ENCODE peak calls at places on chromosomes 5 and 9, in five cellular contexts. One of them, this sample, is unnamed.

GRCh38 chr5:72842816-72843215 is 26.4 kb downstream of the TNPO1 start:
- DNase-seq in breast epithelium: no peak
- DNase-seq in GM12878: no peak
- DNase-seq in suprapubic skin: no peak
- DNase-seq in spleen: no peak
- DNase-seq in this sample: no peak

GRCh38 chr5:156414381-156414780 is 87.4 kb downstream of the SGCD start:
- DNase-seq in GM12878: no peak
- DNase-seq in spleen: no peak
- DNase-seq in suprapubic skin: no peak
- DNase-seq in breast epithelium: no peak
- DNase-seq in this sample: no peak

GRCh38 chr9:133054966-133055365 is 6.8 kb upstream of the CEL start:
- DNase-seq in suprapubic skin: no peak
- DNase-seq in breast epithelium: peak
- DNase-seq in spleen: no peak
- DNase-seq in GM12878: no peak
- DNase-seq in this sample: no peak

GRCh38 chr5:54981928-54982327 is 3.5 kb downstream of the ESM1 start:
- DNase-seq in spleen: no peak
- DNase-seq in GM12878: no peak
- DNase-seq in breast epithelium: no peak
- DNase-seq in suprapubic skin: no peak
- DNase-seq in this sample: no peak

GRCh38 chr9:131747352-131747751 is 7.5 kb upstream of the RAPGEF1 start:
- DNase-seq in GM12878: no peak
- DNase-seq in suprapubic skin: no peak
- DNase-seq in breast epithelium: no peak
- DNase-seq in spleen: no peak
- DNase-seq in this sample: no peak

GRCh38 chr9:134436926-134437325 is 110.7 kb downstream of the RXRA start:
- DNase-seq in GM12878: no peak
- DNase-seq in suprapubic skin: no peak
- DNase-seq in spleen: no peak
- DNase-seq in breast epithelium: no peak
- DNase-seq in this sample: no peak

GRCh38 chr5:158807947-158808346 is 291.8 kb downstream of the EBF1 start:
- DNase-seq in breast epithelium: no peak
- DNase-seq in suprapubic skin: no peak
- DNase-seq in spleen: no peak
- DNase-seq in GM12878: no peak
- DNase-seq in this sample: no peak

GRCh38 chr9:72952394-72952720 is 496 bp downstream of the ALDH1A1 start:
- DNase-seq in suprapubic skin: no peak
- DNase-seq in spleen: no peak
- DNase-seq in breast epithelium: no peak
- DNase-seq in GM12878: no peak
- DNase-seq in this sample: no peak

GRCh38 chr5:154384480-154385235 is 61.1 kb upstream of the SAP30L start:
- DNase-seq in breast epithelium: no peak
- DNase-seq in suprapubic skin: no peak
- DNase-seq in spleen: peak
- DNase-seq in GM12878: peak
- DNase-seq in this sample: no peak

GRCh38 chr5:1341863-1342262 is 3.0 kb downstream of the CLPTM1L start:
- DNase-seq in breast epithelium: no peak
- DNase-seq in suprapubic skin: no peak
- DNase-seq in GM12878: no peak
- DNase-seq in spleen: peak
- DNase-seq in this sample: no peak

GRCh38 chr5:53481887-53482716 is 1.7 kb downstream of the FST start:
- DNase-seq in GM12878: no peak
- DNase-seq in breast epithelium: peak
- DNase-seq in suprapubic skin: peak
- DNase-seq in spleen: peak
- DNase-seq in this sample: peak

GRCh38 chr5:1167361-1167727 is 34.1 kb upstream of the SLC6A19 start:
- DNase-seq in breast epithelium: no peak
- DNase-seq in suprapubic skin: no peak
- DNase-seq in spleen: no peak
- DNase-seq in GM12878: no peak
- DNase-seq in this sample: no peak

GRCh38 chr5:134446938-134447337 is 35.3 kb upstream of the CDKN2AIPNL start:
- DNase-seq in GM12878: no peak
- DNase-seq in spleen: peak
- DNase-seq in breast epithelium: no peak
- DNase-seq in suprapubic skin: no peak
- DNase-seq in this sample: no peak

GRCh38 chr9:109856785-109857184 is 76.8 kb downstream of the PALM2AKAP2 start:
- DNase-seq in breast epithelium: no peak
- DNase-seq in suprapubic skin: no peak
- DNase-seq in GM12878: no peak
- DNase-seq in spleen: no peak
- DNase-seq in this sample: no peak

GRCh38 chr5:80399553-80400239 is 8.2 kb upstream of the ZFYVE16 start:
- DNase-seq in GM12878: peak
- DNase-seq in breast epithelium: no peak
- DNase-seq in suprapubic skin: no peak
- DNase-seq in spleen: no peak
- DNase-seq in this sample: no peak

DNA sequence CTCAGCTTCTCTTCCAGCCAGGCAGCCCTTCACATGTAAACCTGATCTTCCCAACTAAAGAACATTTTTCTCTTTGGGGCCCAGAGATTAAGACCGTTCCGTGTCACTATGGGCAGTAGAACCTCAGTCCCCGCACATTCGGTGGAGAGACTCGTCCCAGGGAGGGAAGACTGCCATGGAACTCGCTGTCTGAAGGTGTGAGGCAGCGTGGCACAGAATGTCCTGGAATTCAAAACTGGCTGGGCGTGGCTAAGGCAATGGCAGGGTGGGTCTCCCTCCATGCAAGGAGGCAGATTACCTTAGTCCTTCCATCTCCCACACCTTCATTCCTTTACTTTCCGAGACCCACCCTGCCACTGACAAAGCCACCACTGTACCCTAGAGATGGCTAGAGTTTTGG is 57.4 kb upstream of the ZNF354A start:
- DNase-seq in suprapubic skin: no peak
- DNase-seq in breast epithelium: no peak
- DNase-seq in spleen: no peak
- DNase-seq in GM12878: no peak
- DNase-seq in this sample: no peak
- TF ChIP-seq POLR2AphosphoS5 in suprapubic skin: no peak
- TF ChIP-seq POLR2AphosphoS5 in breast epithelium: no peak
- TF ChIP-seq POLR2AphosphoS5 in spleen: no peak
- TF ChIP-seq POLR2AphosphoS5 in GM12878: no peak
- TF ChIP-seq POLR2AphosphoS5 in this sample: no peak

GRCh38 chr5:149150457-149150856 is 9.2 kb downstream of the ABLIM3 start:
- DNase-seq in breast epithelium: no peak
- DNase-seq in suprapubic skin: no peak
- DNase-seq in GM12878: no peak
- DNase-seq in spleen: no peak
- DNase-seq in this sample: no peak

GRCh38 chr5:149153193-149153750 is 12.0 kb downstream of the ABLIM3 start:
- DNase-seq in breast epithelium: no peak
- DNase-seq in suprapubic skin: no peak
- DNase-seq in spleen: no peak
- DNase-seq in GM12878: no peak
- DNase-seq in this sample: no peak

GRCh38 chr5:149152317-149152746 is 11.0 kb downstream of the ABLIM3 start:
- DNase-seq in suprapubic skin: no peak
- DNase-seq in GM12878: no peak
- DNase-seq in spleen: no peak
- DNase-seq in breast epithelium: no peak
- DNase-seq in this sample: no peak

GRCh38 chr5:149149942-149150341 is 8.6 kb downstream of the ABLIM3 start:
- DNase-seq in suprapubic skin: no peak
- DNase-seq in breast epithelium: no peak
- DNase-seq in GM12878: no peak
- DNase-seq in spleen: no peak
- DNase-seq in this sample: no peak

GRCh38 chr5:149151717-149152116 is 10.4 kb downstream of the ABLIM3 start:
- DNase-seq in breast epithelium: no peak
- DNase-seq in GM12878: no peak
- DNase-seq in suprapubic skin: no peak
- DNase-seq in spleen: no peak
- DNase-seq in this sample: no peak
- TF ChIP-seq CTCF in breast epithelium: no peak
- TF ChIP-seq CTCF in GM12878: no peak
- TF ChIP-seq CTCF in suprapubic skin: no peak
- TF ChIP-seq CTCF in spleen: no peak
- TF ChIP-seq CTCF in this sample: no peak

GRCh38 chr5:57738787-57739186 is 256.2 kb upstream of the ACTBL2 start:
- DNase-seq in spleen: no peak
- DNase-seq in GM12878: no peak
- DNase-seq in breast epithelium: no peak
- DNase-seq in suprapubic skin: no peak
- DNase-seq in this sample: no peak

GRCh38 chr5:57741326-57741725 is 258.7 kb upstream of the ACTBL2 start:
- DNase-seq in breast epithelium: no peak
- DNase-seq in suprapubic skin: no peak
- DNase-seq in GM12878: no peak
- DNase-seq in spleen: no peak
- DNase-seq in this sample: no peak

GRCh38 chr5:57736716-57737115 is 254.1 kb upstream of the ACTBL2 start:
- DNase-seq in suprapubic skin: no peak
- DNase-seq in breast epithelium: no peak
- DNase-seq in spleen: no peak
- DNase-seq in GM12878: no peak
- DNase-seq in this sample: no peak

GRCh38 chr5:57735754-57736153 is 253.1 kb upstream of the ACTBL2 start:
- DNase-seq in suprapubic skin: no peak
- DNase-seq in breast epithelium: no peak
- DNase-seq in spleen: no peak
- DNase-seq in GM12878: no peak
- DNase-seq in this sample: no peak

GRCh38 chr5:57738306-57738705 is 255.7 kb upstream of the ACTBL2 start:
- DNase-seq in GM12878: no peak
- DNase-seq in suprapubic skin: no peak
- DNase-seq in spleen: no peak
- DNase-seq in breast epithelium: no peak
- DNase-seq in this sample: no peak
- TF ChIP-seq POLR2A in GM12878: no peak
- TF ChIP-seq POLR2A in suprapubic skin: no peak
- TF ChIP-seq POLR2A in spleen: no peak
- TF ChIP-seq POLR2A in breast epithelium: no peak
- TF ChIP-seq POLR2A in this sample: no peak

GRCh38 chr9:125486576-125486975 is 220.4 kb downstream of the MAPKAP1 start:
- DNase-seq in spleen: no peak
- DNase-seq in breast epithelium: no peak
- DNase-seq in GM12878: no peak
- DNase-seq in suprapubic skin: no peak
- DNase-seq in this sample: no peak
- TF ChIP-seq POLR2AphosphoS5 in spleen: no peak
- TF ChIP-seq POLR2AphosphoS5 in breast epithelium: no peak
- TF ChIP-seq POLR2AphosphoS5 in GM12878: no peak
- TF ChIP-seq POLR2AphosphoS5 in suprapubic skin: no peak
- TF ChIP-seq POLR2AphosphoS5 in this sample: no peak

GRCh38 chr9:86649913-86650312 is 295.7 kb upstream of the TUT7 start:
- DNase-seq in spleen: no peak
- DNase-seq in suprapubic skin: no peak
- DNase-seq in breast epithelium: no peak
- DNase-seq in GM12878: no peak
- DNase-seq in this sample: no peak
- TF ChIP-seq CTCF in spleen: no peak
- TF ChIP-seq CTCF in suprapubic skin: no peak
- TF ChIP-seq CTCF in breast epithelium: no peak
- TF ChIP-seq CTCF in GM12878: no peak
- TF ChIP-seq CTCF in this sample: no peak

DNA sequence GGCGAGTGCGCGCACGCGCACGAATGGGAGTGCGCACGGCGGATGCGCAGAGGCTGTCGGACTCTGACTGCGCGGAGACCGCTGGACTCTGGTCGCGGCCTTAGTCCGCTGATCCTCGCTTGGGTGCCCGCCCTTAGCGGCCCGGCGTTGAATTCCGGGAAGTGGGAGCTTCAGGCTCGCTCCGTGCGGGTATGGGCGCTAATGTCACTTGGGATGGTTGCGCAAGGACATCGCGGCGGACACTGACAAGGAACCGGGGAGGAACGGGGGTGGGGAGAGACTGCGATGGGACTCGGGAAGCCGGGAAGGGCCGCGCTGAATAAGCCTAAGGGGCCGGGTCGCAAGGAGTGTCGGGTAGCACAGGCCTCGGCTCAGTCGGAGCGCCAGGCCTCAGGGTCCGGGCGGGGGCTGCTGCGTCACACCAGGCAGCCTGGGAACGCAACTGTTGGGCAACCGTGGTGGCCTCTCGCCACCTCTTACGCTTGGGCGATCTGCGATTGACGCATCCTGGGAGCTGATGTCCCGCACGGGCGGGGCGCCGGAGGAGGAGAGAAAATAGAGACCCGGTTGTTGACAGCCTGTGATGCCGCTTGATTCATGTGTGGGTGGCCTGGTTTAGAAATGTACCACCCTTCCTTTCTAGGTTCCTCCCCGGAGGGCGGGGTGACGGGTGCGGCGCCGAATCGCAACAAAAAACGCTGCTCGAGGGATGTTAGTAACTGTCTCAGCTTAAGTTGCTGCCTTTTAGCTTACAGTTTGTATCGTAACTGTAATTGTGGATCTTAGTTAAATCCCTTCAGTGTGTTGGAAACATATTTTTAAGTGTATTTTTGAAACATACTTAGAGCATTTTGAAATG is 545 bp upstream of the CHD1 start:
- DNase-seq in spleen: peak
- DNase-seq in suprapubic skin: peak
- DNase-seq in GM12878: peak
- DNase-seq in breast epithelium: peak
- DNase-seq in this sample: peak
- TF ChIP-seq POLR2A in spleen: peak
- TF ChIP-seq POLR2A in suprapubic skin: peak
- TF ChIP-seq POLR2A in GM12878: peak
- TF ChIP-seq POLR2A in breast epithelium: peak
- TF ChIP-seq POLR2A in this sample: peak